ENCODE peak calls at places on chromosomes 4 and X, in five cellular contexts. R is A549, O is K562, J is H1, F is HepG2. C is an unnamed sample.

GRCh38 chr4:113979157-113979972 is at the start of gene ARSJ:
- DNase-seq in R (peak), O (no peak), J (peak), F (no peak), C (peak)

GRCh38 chr4:71239365-71239764 is 99.5 kb upstream of the SLC4A4 start:
- DNase-seq in R (no peak), O (no peak), J (no peak), F (no peak), C (peak)

GRCh38 chrX:87397103-87397886 is 120.3 kb upstream of the KLHL4 start:
- DNase-seq in R (no peak), O (peak), J (no peak), F (no peak), C (no peak)

GRCh38 chrX:114450911-114451310 is 133.0 kb upstream of the HTR2C start:
- DNase-seq in R (no peak), O (no peak), J (no peak), F (no peak), C (no peak)

GRCh38 chrX:10022580-10023245 is 55.6 kb downstream of the CLDN34 start:
- DNase-seq in R (peak), O (no peak), J (no peak), F (no peak), C (peak)

GRCh38 chr4:174553828-174554227 is 31.5 kb upstream of the HPGD start:
- DNase-seq in R (no peak), O (no peak), J (no peak), F (no peak), C (no peak)

GRCh38 chr4:123667496-123667895 is 270.9 kb downstream of the SPRY1 start:
- DNase-seq in R (no peak), O (no peak), J (no peak), F (no peak), C (peak)

GRCh38 chr4:75376543-75376942 is 137.7 kb downstream of the RCHY1 start:
- DNase-seq in R (no peak), O (no peak), J (no peak), F (no peak), C (no peak)

GRCh38 chr4:20356565-20356964 is 104.9 kb downstream of the SLIT2 start:
- DNase-seq in R (no peak), O (no peak), J (no peak), F (no peak), C (no peak)

GRCh38 chr4:184811484-184812180 is 14.1 kb downstream of the ACSL1 start:
- DNase-seq in R (no peak), O (no peak), J (no peak), F (no peak), C (no peak)

GRCh38 chr4:55079451-55080173 is 45.8 kb downstream of the KDR start:
- DNase-seq in R (no peak), O (no peak), J (no peak), F (no peak), C (no peak)
- TF ChIP-seq MAFK in R (no peak), O (no peak), J (no peak), F (no peak), C (no peak)

DNA sequence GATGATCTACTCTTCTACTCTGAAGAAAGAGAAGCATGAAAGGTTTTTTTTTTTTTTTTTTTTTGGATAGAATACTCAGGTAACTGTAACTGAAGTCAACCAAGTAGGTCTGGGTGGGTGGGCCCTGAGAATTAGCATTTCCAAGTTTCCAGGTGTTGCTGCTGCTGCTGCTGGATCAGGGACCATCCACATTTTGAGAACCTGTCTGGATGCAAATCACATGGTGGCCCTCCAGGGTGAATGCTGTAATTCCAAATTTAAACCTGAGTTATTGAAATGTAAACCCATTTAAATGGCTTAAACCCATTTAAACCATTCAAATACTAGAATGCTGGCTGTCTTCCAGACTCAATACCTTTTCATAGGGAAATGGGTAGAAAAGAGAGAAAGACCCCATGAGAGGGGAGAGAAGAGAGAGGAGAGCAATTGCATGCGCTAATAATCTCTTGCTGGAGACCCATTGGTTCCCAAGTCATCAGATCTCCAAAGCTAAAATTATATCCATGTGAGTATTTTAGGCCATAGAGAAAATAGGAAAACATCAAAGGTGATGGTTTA is 17.6 kb downstream of the SUPT20HL1 start:
- DNase-seq in R (no peak), O (no peak), J (no peak), F (no peak), C (no peak)
- TF ChIP-seq MAFK in R (no peak), O (no peak), J (no peak), F (no peak), C (no peak)

DNA sequence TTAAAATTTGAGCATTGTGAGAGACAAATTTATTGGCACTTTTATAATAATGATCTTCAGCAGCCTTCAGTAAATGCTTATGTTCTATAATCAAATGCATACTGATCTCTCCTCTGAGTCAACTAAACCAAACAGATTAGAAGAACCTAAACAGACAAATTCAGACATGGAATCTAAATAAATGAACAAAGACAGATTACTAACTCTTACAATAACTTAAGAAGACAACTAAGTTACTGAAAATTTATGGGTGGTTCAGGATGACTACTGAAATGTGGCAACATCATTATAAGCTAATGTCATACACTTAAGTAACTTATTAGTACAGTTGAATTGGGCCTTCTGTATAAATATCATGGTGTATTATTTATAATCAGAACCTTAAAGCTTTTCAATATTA is 127.3 kb downstream of the NEK1 start:
- DNase-seq in R (no peak), O (no peak), J (no peak), F (no peak), C (peak)
- TF ChIP-seq MAFK in R (no peak), O (no peak), J (no peak), F (no peak), C (no peak)

DNA sequence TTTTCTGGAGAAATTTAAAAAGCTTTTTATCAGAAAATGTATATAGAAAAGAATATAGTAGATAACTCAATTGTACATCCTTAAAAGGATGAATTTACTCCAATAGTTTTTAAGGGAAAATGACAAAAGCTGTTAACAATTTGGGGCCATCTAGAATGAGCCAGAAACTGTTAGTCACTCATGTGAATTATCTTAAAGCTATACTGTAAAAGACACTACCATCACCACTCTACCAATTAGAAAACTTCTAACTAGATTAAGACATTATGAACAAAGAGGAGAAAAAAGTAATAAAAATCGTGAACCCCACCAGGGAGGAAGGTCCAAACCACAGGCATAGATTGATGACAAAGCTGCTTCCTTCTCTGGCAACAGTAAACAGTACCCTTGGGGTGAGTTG is 106.2 kb downstream of the PDGFC start:
- DNase-seq in R (no peak), O (no peak), J (no peak), F (no peak), C (peak)
- TF ChIP-seq MAFK in R (no peak), O (no peak), J (no peak), F (no peak), C (no peak)

GRCh38 chr4:48944659-48945290 is 38.2 kb upstream of the OCIAD2 start:
- DNase-seq in R (no peak), O (peak), J (peak), F (peak), C (no peak)
- TF ChIP-seq MAFK in R (no peak), O (no peak), J (no peak), F (no peak), C (no peak)